ENCODE peak calls at places on chromosome 1, in four cellular contexts. One of them, this sample, is unnamed.

GRCh38 chr1:47323475-47324105 is 9.6 kb upstream of the STIL start:
- DNase-seq in fibroblast of lung: no peak
- DNase-seq in left ventricle myocardium inferior: no peak
- DNase-seq in GM12878: no peak
- DNase-seq in this sample: peak; percentile 56

GRCh38 chr1:109823543-109824348 is 60.0 kb upstream of the EPS8L3 start:
- DNase-seq in left ventricle myocardium inferior: peak; percentile 49
- DNase-seq in fibroblast of lung: peak; percentile 61
- DNase-seq in GM12878: no peak
- DNase-seq in this sample: peak; percentile 50

GRCh38 chr1:78096976-78097375 is 51.2 kb downstream of the GIPC2 start:
- DNase-seq in left ventricle myocardium inferior: no peak
- DNase-seq in GM12878: no peak
- DNase-seq in fibroblast of lung: no peak
- DNase-seq in this sample: no peak

GRCh38 chr1:31257213-31257612 is 17.5 kb upstream of the NKAIN1 start:
- DNase-seq in GM12878: no peak
- DNase-seq in left ventricle myocardium inferior: no peak
- DNase-seq in fibroblast of lung: no peak
- DNase-seq in this sample: no peak

GRCh38 chr1:24391882-24392603 is 21.5 kb downstream of the STPG1 start:
- DNase-seq in fibroblast of lung: peak; percentile 61
- DNase-seq in left ventricle myocardium inferior: peak; percentile 49
- DNase-seq in GM12878: peak; percentile 84
- DNase-seq in this sample: peak; percentile 67

GRCh38 chr1:27360159-27361043 is 6.4 kb downstream of the MAP3K6 start:
- DNase-seq in fibroblast of lung: no peak
- DNase-seq in GM12878: no peak
- DNase-seq in left ventricle myocardium inferior: no peak
- DNase-seq in this sample: no peak

GRCh38 chr1:59105548-59106507 is 191.1 kb upstream of the FGGY start:
- DNase-seq in fibroblast of lung: no peak
- DNase-seq in GM12878: no peak
- DNase-seq in left ventricle myocardium inferior: peak; percentile 15
- DNase-seq in this sample: no peak

GRCh38 chr1:147292012-147292411 is 49.5 kb downstream of the CHD1L start:
- DNase-seq in fibroblast of lung: peak; percentile 89
- DNase-seq in GM12878: no peak
- DNase-seq in left ventricle myocardium inferior: no peak
- DNase-seq in this sample: no peak